ENCODE peak calls at places on chromosomes 1 and 21, in eight cellular contexts. One of them, this sample, is unnamed.

GRCh38 chr1:6960291-6960758 is 175.1 kb downstream of the CAMTA1 start:
- DNase-seq in IMR-90: peak; percentile 45
- DNase-seq in endothelial cell of umbilical vein: peak; percentile 36
- DNase-seq in OCI-LY7: no peak
- DNase-seq in hepatocyte: peak; percentile 38
- DNase-seq in cardiac muscle cell: peak; percentile 27
- DNase-seq in tibial artery: no peak
- DNase-seq in CD8-positive, alpha-beta T cell: no peak
- DNase-seq in this sample: no peak

GRCh38 chr1:215282557-215282956 is 200.0 kb downstream of the KCNK2 start:
- DNase-seq in IMR-90: peak; percentile 35
- DNase-seq in endothelial cell of umbilical vein: peak; percentile 39
- DNase-seq in OCI-LY7: no peak
- DNase-seq in hepatocyte: no peak
- DNase-seq in cardiac muscle cell: no peak
- DNase-seq in tibial artery: no peak
- DNase-seq in CD8-positive, alpha-beta T cell: no peak
- DNase-seq in this sample: no peak

GRCh38 chr1:81287681-81288080 is 513.1 kb upstream of the ADGRL2 start:
- DNase-seq in IMR-90: no peak
- DNase-seq in endothelial cell of umbilical vein: no peak
- DNase-seq in OCI-LY7: no peak
- DNase-seq in hepatocyte: no peak
- DNase-seq in cardiac muscle cell: peak; percentile 50
- DNase-seq in tibial artery: no peak
- DNase-seq in CD8-positive, alpha-beta T cell: no peak
- DNase-seq in this sample: no peak

GRCh38 chr21:46115441-46116188 is 17.7 kb downstream of the COL6A2 start:
- DNase-seq in IMR-90: no peak
- DNase-seq in endothelial cell of umbilical vein: no peak
- DNase-seq in OCI-LY7: no peak
- DNase-seq in hepatocyte: no peak
- DNase-seq in cardiac muscle cell: no peak
- DNase-seq in tibial artery: peak; percentile 7
- DNase-seq in CD8-positive, alpha-beta T cell: no peak
- DNase-seq in this sample: peak; percentile 40

GRCh38 chr1:3195480-3195815 is 126.4 kb downstream of the PRDM16 start:
- DNase-seq in IMR-90: no peak
- DNase-seq in endothelial cell of umbilical vein: no peak
- DNase-seq in OCI-LY7: no peak
- DNase-seq in hepatocyte: no peak
- DNase-seq in cardiac muscle cell: no peak
- DNase-seq in tibial artery: peak; percentile 82
- DNase-seq in CD8-positive, alpha-beta T cell: no peak
- DNase-seq in this sample: peak; percentile 93

GRCh38 chr1:23989249-23989648 is 9.1 kb upstream of the SRSF10 start:
- DNase-seq in IMR-90: no peak
- DNase-seq in endothelial cell of umbilical vein: no peak
- DNase-seq in OCI-LY7: no peak
- DNase-seq in hepatocyte: no peak
- DNase-seq in cardiac muscle cell: no peak
- DNase-seq in tibial artery: no peak
- DNase-seq in CD8-positive, alpha-beta T cell: no peak
- DNase-seq in this sample: no peak

GRCh38 chr1:220893701-220894024 is 14.4 kb downstream of the HLX start:
- DNase-seq in IMR-90: no peak
- DNase-seq in endothelial cell of umbilical vein: no peak
- DNase-seq in OCI-LY7: no peak
- DNase-seq in hepatocyte: no peak
- DNase-seq in cardiac muscle cell: no peak
- DNase-seq in tibial artery: no peak
- DNase-seq in CD8-positive, alpha-beta T cell: no peak
- DNase-seq in this sample: no peak

GRCh38 chr1:71191520-71191919 is 110.7 kb upstream of the ZRANB2 start:
- DNase-seq in IMR-90: no peak
- DNase-seq in endothelial cell of umbilical vein: no peak
- DNase-seq in OCI-LY7: no peak
- DNase-seq in hepatocyte: no peak
- DNase-seq in cardiac muscle cell: no peak
- DNase-seq in tibial artery: no peak
- DNase-seq in CD8-positive, alpha-beta T cell: no peak
- DNase-seq in this sample: no peak

GRCh38 chr1:162562452-162562828 is 918 bp downstream of the UAP1 start:
- DNase-seq in IMR-90: peak; percentile 65
- DNase-seq in endothelial cell of umbilical vein: peak; percentile 65
- DNase-seq in OCI-LY7: no peak
- DNase-seq in hepatocyte: peak; percentile 27
- DNase-seq in cardiac muscle cell: peak; percentile 72
- DNase-seq in tibial artery: no peak
- DNase-seq in CD8-positive, alpha-beta T cell: no peak
- DNase-seq in this sample: no peak

GRCh38 chr1:21655748-21656147 is 13.4 kb downstream of the RAP1GAP start:
- DNase-seq in IMR-90: no peak
- DNase-seq in endothelial cell of umbilical vein: no peak
- DNase-seq in OCI-LY7: no peak
- DNase-seq in hepatocyte: no peak
- DNase-seq in cardiac muscle cell: no peak
- DNase-seq in tibial artery: no peak
- DNase-seq in CD8-positive, alpha-beta T cell: no peak
- DNase-seq in this sample: no peak

GRCh38 chr1:28439320-28439719 is 66.5 kb upstream of the RCC1 start:
- DNase-seq in IMR-90: no peak
- DNase-seq in endothelial cell of umbilical vein: peak; percentile 38
- DNase-seq in OCI-LY7: no peak
- DNase-seq in hepatocyte: no peak
- DNase-seq in cardiac muscle cell: no peak
- DNase-seq in tibial artery: no peak
- DNase-seq in CD8-positive, alpha-beta T cell: no peak
- DNase-seq in this sample: no peak

GRCh38 chr1:230236951-230237350 is 169.9 kb downstream of the GALNT2 start:
- DNase-seq in IMR-90: peak; percentile 40
- DNase-seq in endothelial cell of umbilical vein: no peak
- DNase-seq in OCI-LY7: no peak
- DNase-seq in hepatocyte: no peak
- DNase-seq in cardiac muscle cell: peak; percentile 56
- DNase-seq in tibial artery: no peak
- DNase-seq in CD8-positive, alpha-beta T cell: no peak
- DNase-seq in this sample: no peak

GRCh38 chr1:10679521-10680220 is 116.8 kb downstream of the CASZ1 start:
- DNase-seq in IMR-90: peak; percentile 62
- DNase-seq in endothelial cell of umbilical vein: peak; percentile 36
- DNase-seq in OCI-LY7: peak; percentile 40
- DNase-seq in hepatocyte: peak; percentile 70
- DNase-seq in cardiac muscle cell: peak; percentile 65
- DNase-seq in tibial artery: no peak
- DNase-seq in CD8-positive, alpha-beta T cell: no peak
- DNase-seq in this sample: no peak

GRCh38 chr1:151444791-151445177 is 14.5 kb downstream of the POGZ start:
- DNase-seq in IMR-90: no peak
- DNase-seq in endothelial cell of umbilical vein: no peak
- DNase-seq in OCI-LY7: peak; percentile 31
- DNase-seq in hepatocyte: no peak
- DNase-seq in cardiac muscle cell: no peak
- DNase-seq in tibial artery: no peak
- DNase-seq in CD8-positive, alpha-beta T cell: no peak
- DNase-seq in this sample: no peak

GRCh38 chr1:151443846-151444790 is 15.2 kb downstream of the POGZ start:
- DNase-seq in IMR-90: peak; percentile 86
- DNase-seq in endothelial cell of umbilical vein: peak; percentile 84
- DNase-seq in OCI-LY7: peak; percentile 80
- DNase-seq in hepatocyte: peak; percentile 87
- DNase-seq in cardiac muscle cell: peak; percentile 85
- DNase-seq in tibial artery: peak; percentile 54
- DNase-seq in CD8-positive, alpha-beta T cell: peak; percentile 68
- DNase-seq in this sample: no peak
- H3K4me3 ChIP-seq in IMR-90: no peak overlapping the region
- H3K4me3 ChIP-seq in endothelial cell of umbilical vein: no peak overlapping the region
- H3K4me3 ChIP-seq in OCI-LY7: peak overlapping the region; percentile 58
- H3K4me3 ChIP-seq in hepatocyte: no peak overlapping the region
- H3K4me3 ChIP-seq in cardiac muscle cell: no peak overlapping the region
- H3K4me3 ChIP-seq in tibial artery: no peak overlapping the region
- H3K4me3 ChIP-seq in CD8-positive, alpha-beta T cell: no peak overlapping the region
- H3K4me3 ChIP-seq in this sample: no peak overlapping the region

DNA sequence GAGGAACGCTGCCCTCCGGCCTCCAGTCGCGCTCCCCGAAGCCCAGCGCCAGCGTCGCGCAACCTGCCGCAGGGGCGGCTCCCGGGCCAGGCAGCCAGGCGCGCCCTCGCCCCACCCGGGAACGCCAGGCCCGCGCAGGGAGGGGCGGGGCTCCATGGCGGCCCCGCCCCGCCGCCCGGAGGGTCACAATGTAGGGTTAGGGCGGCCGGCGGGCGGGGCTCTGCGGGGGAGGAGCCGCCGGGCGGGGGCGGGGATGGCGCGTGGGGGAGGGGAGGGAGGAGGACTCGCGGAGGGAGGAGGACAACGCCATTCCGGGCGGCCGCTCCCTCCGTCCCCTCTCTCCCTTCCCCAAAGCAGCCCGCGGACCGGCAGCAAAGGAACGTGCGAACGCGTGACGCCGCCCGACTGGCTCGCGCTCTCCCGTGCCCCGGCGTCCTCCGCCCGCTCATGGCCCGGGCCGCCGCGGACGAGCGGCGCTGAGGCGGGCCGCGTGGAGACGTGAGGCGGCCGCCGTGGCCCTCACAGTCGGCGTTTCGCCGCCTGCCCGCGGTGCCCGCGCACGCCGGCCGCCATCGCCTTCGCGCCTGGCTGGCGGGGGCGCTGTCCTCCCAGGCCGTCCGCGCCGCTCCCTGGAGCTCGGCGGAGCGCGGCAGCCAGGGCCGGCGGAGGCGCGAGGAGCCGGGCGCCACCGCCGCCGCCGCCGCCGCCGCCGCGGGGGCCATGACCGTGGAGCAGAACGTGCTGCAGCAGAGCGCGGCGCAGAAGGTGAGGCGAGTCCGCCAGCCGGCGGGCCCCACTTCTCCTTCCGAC is at the start of gene USP25:
- DNase-seq in IMR-90: peak; percentile 60
- DNase-seq in endothelial cell of umbilical vein: peak; percentile 75
- DNase-seq in OCI-LY7: peak; percentile 79
- DNase-seq in hepatocyte: peak; percentile 93
- DNase-seq in cardiac muscle cell: peak; percentile 83
- DNase-seq in tibial artery: peak; percentile 91
- DNase-seq in CD8-positive, alpha-beta T cell: peak; percentile 84
- DNase-seq in this sample: peak; percentile 91
- TF ChIP-seq CTCF in IMR-90: peak; percentile 47
- TF ChIP-seq CTCF in endothelial cell of umbilical vein: no peak
- TF ChIP-seq CTCF in OCI-LY7: no peak
- TF ChIP-seq CTCF in hepatocyte: no peak
- TF ChIP-seq CTCF in cardiac muscle cell: no peak
- TF ChIP-seq CTCF in tibial artery: peak; percentile 35
- TF ChIP-seq CTCF in CD8-positive, alpha-beta T cell: no peak
- TF ChIP-seq CTCF in this sample: no peak

DNA sequence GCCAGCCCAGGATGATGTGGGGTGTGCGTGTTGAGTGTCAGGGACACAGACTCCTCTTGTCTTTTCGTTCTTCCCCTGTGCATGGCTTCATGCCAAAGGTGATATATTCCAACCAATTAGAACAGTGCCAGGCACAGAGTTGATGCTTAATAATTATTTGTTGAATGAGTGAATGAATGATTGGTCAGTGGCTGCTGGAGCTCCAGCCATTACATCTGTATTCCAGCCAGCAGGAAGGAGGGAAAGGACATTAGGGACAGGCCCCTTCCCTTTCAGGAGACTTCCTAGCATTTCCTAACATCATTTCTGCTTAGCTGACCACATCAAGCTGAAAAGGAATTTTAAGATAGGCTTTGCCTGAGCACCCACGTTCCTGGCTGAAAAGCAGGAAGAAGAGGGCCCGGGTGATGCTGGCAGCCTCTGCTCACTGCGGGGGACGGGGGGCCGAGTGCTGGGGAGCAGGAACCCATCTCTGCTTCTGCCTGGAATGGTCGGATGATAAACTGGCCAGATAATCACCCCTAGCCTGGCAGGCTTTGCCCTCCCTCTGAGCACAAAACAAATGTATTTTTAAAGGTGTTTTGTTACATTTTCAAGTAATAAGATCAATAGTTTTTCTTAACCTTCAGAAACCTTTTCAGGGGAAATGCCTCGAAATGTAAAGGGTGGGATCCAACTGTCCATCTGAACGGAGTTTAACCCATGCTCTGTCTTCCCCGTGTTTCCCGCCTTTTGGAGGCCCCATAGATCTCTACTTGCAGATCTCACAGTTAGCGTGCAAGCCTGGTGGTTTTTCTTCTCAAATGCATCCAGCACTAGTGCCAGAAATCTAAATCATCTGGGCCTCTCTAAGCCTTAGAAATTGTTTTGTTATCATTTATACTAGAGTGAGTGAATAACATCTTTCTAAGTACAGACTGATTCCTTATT is 39.0 kb downstream of the SLC37A1 start:
- DNase-seq in IMR-90: no peak
- DNase-seq in endothelial cell of umbilical vein: no peak
- DNase-seq in OCI-LY7: no peak
- DNase-seq in hepatocyte: no peak
- DNase-seq in cardiac muscle cell: no peak
- DNase-seq in tibial artery: no peak
- DNase-seq in CD8-positive, alpha-beta T cell: no peak
- DNase-seq in this sample: no peak
- H3K27ac ChIP-seq in IMR-90: no peak overlapping the region
- H3K27ac ChIP-seq in endothelial cell of umbilical vein: no peak overlapping the region
- H3K27ac ChIP-seq in OCI-LY7: no peak overlapping the region
- H3K27ac ChIP-seq in hepatocyte: no peak overlapping the region
- H3K27ac ChIP-seq in cardiac muscle cell: no peak overlapping the region
- H3K27ac ChIP-seq in tibial artery: no peak overlapping the region
- H3K27ac ChIP-seq in CD8-positive, alpha-beta T cell: no peak overlapping the region
- H3K27ac ChIP-seq in this sample: no peak overlapping the region

DNA sequence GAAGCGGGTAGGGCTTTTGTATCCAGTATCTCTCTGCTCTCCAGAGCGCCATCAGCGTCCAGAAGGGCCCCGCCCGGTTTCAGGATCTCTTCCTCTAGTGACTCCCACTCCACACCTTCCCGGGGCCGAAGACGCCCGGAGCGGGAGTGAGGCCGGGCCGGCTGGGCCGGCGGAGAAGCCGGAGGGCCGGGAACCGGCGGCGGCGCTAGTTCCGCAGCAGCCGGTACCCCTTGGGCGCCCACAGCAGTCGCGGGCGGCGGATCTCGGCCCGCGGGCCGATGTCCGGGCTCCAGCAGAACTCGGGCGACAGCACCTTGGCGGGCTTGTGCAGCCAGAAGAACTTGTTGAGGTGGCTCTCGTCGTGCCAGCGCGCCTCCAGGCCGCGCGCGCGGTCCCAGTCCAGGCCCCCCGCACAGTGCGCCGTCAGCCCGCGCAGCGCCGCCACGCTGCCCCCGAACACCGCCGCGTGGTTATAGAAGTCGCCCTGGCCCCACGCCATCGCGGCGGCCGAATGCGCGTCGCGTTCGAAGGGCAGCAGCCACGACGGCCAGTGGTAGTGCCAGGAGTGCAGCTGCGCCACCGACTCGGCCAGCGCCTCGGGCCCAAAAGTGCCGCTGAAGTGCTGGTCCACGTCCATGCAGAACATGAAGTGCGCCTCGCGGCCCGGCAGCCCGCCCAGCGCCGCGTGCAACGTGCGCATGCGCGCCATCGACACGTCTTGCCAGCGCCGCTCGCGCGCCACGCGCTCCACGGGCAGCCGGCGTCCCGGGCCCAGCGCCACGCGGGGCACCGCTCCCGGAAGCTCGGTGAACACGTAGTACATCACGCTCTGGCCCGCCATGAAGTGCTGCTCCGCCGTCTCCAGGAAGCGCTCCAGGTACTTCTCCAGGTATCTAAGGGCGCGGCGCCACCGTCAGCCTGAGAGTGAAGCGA is 14.1 kb downstream of the A3GALT2 start:
- DNase-seq in IMR-90: no peak
- DNase-seq in endothelial cell of umbilical vein: peak; percentile 38
- DNase-seq in OCI-LY7: no peak
- DNase-seq in hepatocyte: no peak
- DNase-seq in cardiac muscle cell: peak; percentile 68
- DNase-seq in tibial artery: no peak
- DNase-seq in CD8-positive, alpha-beta T cell: no peak
- DNase-seq in this sample: no peak
- H3K4me3 ChIP-seq in IMR-90: no peak overlapping the region
- H3K4me3 ChIP-seq in endothelial cell of umbilical vein: no peak overlapping the region
- H3K4me3 ChIP-seq in OCI-LY7: no peak overlapping the region
- H3K4me3 ChIP-seq in hepatocyte: no peak overlapping the region
- H3K4me3 ChIP-seq in cardiac muscle cell: no peak overlapping the region
- H3K4me3 ChIP-seq in tibial artery: peak overlapping the region; percentile 39
- H3K4me3 ChIP-seq in CD8-positive, alpha-beta T cell: no peak overlapping the region
- H3K4me3 ChIP-seq in this sample: peak overlapping the region; percentile 64

This sample was measured in coronary artery.